ENCODE peak calls at places on chromosomes 16 and 17, in six cellular contexts. X is GM12878, A is GM12892, E is H1, G is K562, Q is HepG2. H is an unnamed sample.

GRCh38 chr17:63474174-63474913 is 2.5 kb upstream of the ACE start:
- DNase-seq in G (peak; percentile 46), Q (no peak), E (no peak), A (no peak), X (no peak), H (no peak)

GRCh38 chr17:27240802-27241155 is 53.1 kb upstream of the WSB1 start:
- DNase-seq in X (no peak), E (no peak), A (no peak), Q (no peak), G (no peak), H (no peak)

GRCh38 chr16:49520684-49521083 is 147.1 kb downstream of the C16orf78 start:
- DNase-seq in G (no peak), Q (no peak), A (no peak), X (no peak), E (no peak), H (no peak)

GRCh38 chr17:35079547-35079946 is 16.0 kb upstream of the RFFL start:
- DNase-seq in G (no peak), Q (peak; percentile 92), A (no peak), E (no peak), X (no peak), H (no peak)

GRCh38 chr16:10918294-10919002 is 23.8 kb downstream of the DEXI start:
- DNase-seq in A (peak; percentile 65), G (peak; percentile 80), X (peak; percentile 77), E (peak; percentile 97), Q (peak; percentile 94), H (peak; percentile 66)

GRCh38 chr16:82699711-82700495 is 73.1 kb downstream of the CDH13 start:
- DNase-seq in A (no peak), X (no peak), Q (no peak), G (no peak), E (no peak), H (no peak)

GRCh38 chr17:10123093-10123492 is 75.3 kb downstream of the GAS7 start:
- DNase-seq in Q (no peak), A (no peak), X (no peak), E (no peak), G (no peak), H (no peak)

GRCh38 chr16:28110074-28110473 is 46.6 kb upstream of the GSG1L start:
- DNase-seq in Q (no peak), A (no peak), X (no peak), G (no peak), E (no peak), H (no peak)

GRCh38 chr16:27383511-27384243 is 18.3 kb upstream of the IL21R start:
- DNase-seq in A (no peak), X (no peak), G (no peak), Q (no peak), E (no peak), H (no peak)

GRCh38 chr17:45228985-45229517 is 7.4 kb downstream of the FMNL1 start:
- DNase-seq in A (peak; percentile 85), X (peak; percentile 68), E (no peak), Q (peak; percentile 56), G (peak; percentile 90), H (peak; percentile 80)

GRCh38 chr17:5783269-5783668 is 199.0 kb upstream of the NLRP1 start:
- DNase-seq in E (no peak), A (no peak), Q (no peak), X (no peak), G (no peak), H (no peak)

GRCh38 chr17:38872671-38873385 is 3.0 kb downstream of the LASP1 start:
- DNase-seq in X (no peak), E (no peak), G (no peak), Q (peak; percentile 92), A (no peak), H (no peak)

GRCh38 chr16:3610698-3611144 is 685 bp downstream of the SLX4 start:
- DNase-seq in X (no peak), A (no peak), Q (no peak), G (no peak), E (no peak), H (no peak)

GRCh38 chr17:57889892-57890856 is 40.3 kb upstream of the MRPS23 start:
- DNase-seq in E (no peak), Q (no peak), G (no peak), A (no peak), X (no peak), H (no peak)

GRCh38 chr16:68907297-68907999 is 64.1 kb downstream of the TANGO6 start:
- DNase-seq in E (no peak), Q (peak; percentile 12), X (no peak), G (no peak), A (no peak), H (no peak)

GRCh38 chr17:41367426-41368075 is 2.1 kb downstream of the KRT33B start:
- DNase-seq in Q (no peak), G (no peak), E (no peak), X (no peak), A (no peak), H (no peak)

GRCh38 chr16:55478827-55479559 is at the start of gene MMP2:
- DNase-seq in A (no peak), G (no peak), E (peak; percentile 74), Q (no peak), X (no peak), H (no peak)

GRCh38 chr16:55482056-55482455 is 3.1 kb downstream of the MMP2 start:
- DNase-seq in X (no peak), G (no peak), Q (no peak), E (no peak), A (no peak), H (no peak)

GRCh38 chr16:55476625-55477533 is 2.1 kb upstream of the MMP2 start:
- DNase-seq in X (no peak), Q (no peak), G (no peak), E (no peak), A (no peak), H (no peak)

GRCh38 chr16:55479560-55480197 is 681 bp downstream of the MMP2 start:
- DNase-seq in Q (no peak), G (no peak), X (no peak), E (no peak), A (no peak), H (no peak)

GRCh38 chr16:55480228-55480655 is 1.2 kb downstream of the MMP2 start:
- DNase-seq in G (no peak), A (no peak), Q (no peak), X (no peak), E (peak; percentile 63), H (no peak)
- TF ChIP-seq POLR2A in G (no peak), A (no peak), Q (no peak), X (no peak), E (no peak), H (no peak)

GRCh38 chr17:50903604-50904521 is 37.7 kb upstream of the TOB1 start:
- DNase-seq in G (no peak), A (no peak), Q (no peak), X (no peak), E (no peak), H (no peak)

GRCh38 chr17:50902768-50903353 is 36.7 kb upstream of the TOB1 start:
- DNase-seq in G (no peak), Q (no peak), X (no peak), A (no peak), E (no peak), H (no peak)

GRCh38 chr17:50905460-50905803 is 39.3 kb upstream of the TOB1 start:
- DNase-seq in X (no peak), A (no peak), G (no peak), E (no peak), Q (peak; percentile 85), H (no peak)

GRCh38 chr17:50906443-50906842 is 40.3 kb upstream of the TOB1 start:
- DNase-seq in E (no peak), Q (no peak), X (no peak), G (no peak), A (no peak), H (no peak)

DNA sequence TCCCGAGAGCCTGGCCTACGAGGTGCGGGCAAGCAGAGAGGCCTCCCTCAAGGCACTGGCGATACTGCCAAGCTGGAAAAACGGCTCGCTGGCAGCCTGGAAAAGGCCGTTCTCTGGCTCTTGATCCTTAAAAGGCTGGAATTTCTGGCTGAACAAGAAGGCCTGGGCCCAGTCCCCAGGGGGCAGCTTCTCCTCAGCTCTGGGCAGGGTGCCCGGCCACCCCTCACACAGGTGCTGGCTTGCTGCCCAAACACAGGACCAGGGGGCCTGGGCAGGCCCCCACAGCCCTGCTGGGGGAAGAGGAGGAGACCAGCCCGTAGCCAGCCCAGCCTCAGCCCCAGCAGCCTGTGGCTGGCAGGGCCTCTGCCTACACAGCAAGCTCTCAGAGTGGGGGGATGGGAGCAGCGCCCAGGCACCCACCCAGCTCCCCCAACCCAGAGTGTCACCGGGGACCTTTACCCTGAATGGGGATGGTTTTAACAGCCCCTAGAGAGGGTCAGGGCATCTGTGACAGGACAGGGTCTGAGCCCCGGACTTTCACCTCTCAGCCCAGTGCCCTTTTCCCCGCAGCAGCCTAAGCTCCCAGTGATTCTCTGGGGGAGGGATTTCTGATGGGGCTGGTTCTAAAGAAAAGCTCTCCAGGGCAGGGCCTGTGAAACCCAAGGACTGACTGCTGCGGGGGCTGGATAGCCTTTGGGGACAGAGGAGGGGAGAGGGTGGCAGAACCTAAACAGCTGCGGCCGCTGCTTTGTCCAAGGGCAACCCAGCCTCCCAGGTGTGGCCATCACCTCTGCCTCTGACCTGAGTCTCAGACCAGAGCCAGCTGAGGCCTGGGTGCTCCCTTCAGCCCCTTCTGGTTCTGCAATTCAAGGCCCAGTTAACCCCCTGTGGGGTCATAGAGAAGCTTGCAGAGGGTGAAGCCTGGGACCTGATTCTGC is 38.6 kb upstream of the TOB1 start:
- DNase-seq in A (no peak), X (no peak), E (peak; percentile 72), Q (peak; percentile 78), G (no peak), H (no peak)
- TF ChIP-seq TAF1 in A (no peak), X (no peak), E (no peak), Q (peak; percentile 47), G (no peak), H (no peak)

GRCh38 chr17:76148015-76148326 is 6.9 kb upstream of the FOXJ1 start:
- DNase-seq in A (no peak), X (no peak), Q (no peak), G (no peak), E (no peak), H (no peak)
- TF ChIP-seq POLR2A in A (no peak), X (no peak), Q (no peak), G (no peak), E (no peak), H (no peak)

GRCh38 chr16:79155904-79156303 is 444.6 kb downstream of the MAF start:
- DNase-seq in A (no peak), E (no peak), G (no peak), X (no peak), Q (no peak), H (no peak)

GRCh38 chr16:79150626-79151025 is 449.9 kb downstream of the MAF start:
- DNase-seq in A (no peak), G (no peak), Q (no peak), X (no peak), E (no peak), H (no peak)

GRCh38 chr16:79154081-79154480 is 446.5 kb downstream of the MAF start:
- DNase-seq in X (no peak), A (no peak), G (no peak), Q (no peak), E (no peak), H (no peak)

DNA sequence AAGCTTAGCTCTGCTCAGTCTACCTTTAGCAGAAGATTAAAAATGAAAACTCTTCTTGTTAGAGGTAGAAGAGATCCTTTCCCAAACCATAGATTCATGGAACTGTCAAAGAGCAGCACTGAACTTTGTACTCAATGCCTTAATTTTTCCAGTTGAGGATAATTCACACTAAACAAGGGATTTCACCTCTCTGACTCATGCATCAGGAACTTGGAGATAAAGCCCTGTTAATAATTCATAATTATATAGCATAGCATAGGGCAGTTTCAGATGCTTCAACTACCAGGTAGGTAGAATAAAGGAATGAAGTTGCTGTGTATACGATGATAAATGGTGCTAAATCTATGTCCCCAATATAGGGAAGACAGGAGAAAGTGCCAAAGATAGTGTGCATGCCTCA is 450.4 kb downstream of the MAF start:
- DNase-seq in Q (no peak), X (no peak), A (no peak), G (no peak), E (no peak), H (no peak)
- TF ChIP-seq TAF1 in Q (no peak), X (no peak), A (no peak), G (no peak), E (no peak), H (no peak)